ENCODE peak calls at places on chromosome 10, in ten cellular contexts. L is neuronal stem cell; G is heart left ventricle; W is IMR-90; T is NCI-H69; F is lower lobe of right lung; A is substantia nigra; N is esophagus squamous epithelium; M is fibroblast of mammary gland; O is activated CD8-positive, alpha-beta memory T cell treated with anti-CD3 and anti-CD28 coated beads for 48 hours. S is an unnamed sample.

GRCh38 chr10:29239569-29240472 is 49.0 kb upstream of the LYZL1 start:
- DNase-seq in T (peak), G (peak), L (no peak), O (no peak), F (no peak), M (peak), N (no peak), W (no peak), A (no peak), S (no peak)

GRCh38 chr10:85602713-85603112 is 763.9 kb downstream of the GRID1 start:
- DNase-seq in O (no peak), T (no peak), L (no peak), M (no peak), A (no peak), N (no peak), F (no peak), G (no peak), W (no peak), S (no peak)

GRCh38 chr10:132228616-132229015 is 41.9 kb downstream of the DPYSL4 start:
- DNase-seq in F (no peak), W (no peak), N (no peak), T (no peak), A (no peak), O (no peak), L (no peak), G (no peak), M (no peak), S (no peak)

GRCh38 chr10:21527634-21528451 is 2.4 kb upstream of the SKIDA1 start:
- DNase-seq in F (no peak), G (no peak), L (no peak), N (no peak), T (peak), A (no peak), M (peak), W (peak), O (no peak), S (no peak)

GRCh38 chr10:484441-484924 is 205.0 kb downstream of the DIP2C start:
- DNase-seq in N (no peak), M (no peak), A (no peak), G (no peak), T (peak), F (no peak), W (peak), O (no peak), L (no peak), S (no peak)

GRCh38 chr10:96577037-96577436 is 9.8 kb downstream of the TM9SF3 start:
- DNase-seq in G (no peak), N (no peak), T (no peak), F (no peak), M (no peak), O (no peak), A (no peak), L (no peak), W (no peak), S (no peak)

GRCh38 chr10:126663328-126663727 is 7.2 kb downstream of the C10orf90 start:
- DNase-seq in M (peak), G (peak), W (no peak), O (no peak), A (peak), T (no peak), N (no peak), L (no peak), F (no peak), S (no peak)

GRCh38 chr10:121411006-121411405 is 187.2 kb downstream of the FGFR2 start:
- DNase-seq in O (no peak), A (no peak), T (no peak), G (no peak), M (no peak), L (no peak), W (no peak), F (no peak), N (no peak), S (no peak)

GRCh38 chr10:120012133-120012405 is 119.5 kb downstream of the SEC23IP start:
- DNase-seq in O (no peak), N (no peak), M (no peak), W (no peak), L (no peak), F (no peak), T (peak), A (peak), G (no peak), S (peak)

GRCh38 chr10:91097313-91097712 is 123.2 kb upstream of the PCGF5 start:
- DNase-seq in M (no peak), L (no peak), T (no peak), W (no peak), N (no peak), O (no peak), G (no peak), F (no peak), A (no peak), S (no peak)

GRCh38 chr10:49484501-49485230 is 54.3 kb downstream of the ERCC6 start:
- DNase-seq in F (no peak), L (no peak), M (peak), G (no peak), O (no peak), N (no peak), A (no peak), W (peak), T (no peak), S (no peak)

GRCh38 chr10:86368046-86368445 is 1.5 kb upstream of the GRID1 start:
- DNase-seq in G (no peak), N (no peak), M (no peak), L (no peak), A (no peak), O (no peak), F (peak), W (no peak), T (no peak), S (no peak)

GRCh38 chr10:80204193-80204714 is 1.1 kb downstream of the ANXA11 start:
- DNase-seq in T (no peak), M (no peak), F (peak), A (no peak), O (no peak), L (no peak), W (no peak), N (no peak), G (peak), S (no peak)

GRCh38 chr10:69831231-69831855 is 29.6 kb downstream of the COL13A1 start:
- DNase-seq in A (no peak), W (peak), L (no peak), O (no peak), F (no peak), T (no peak), M (no peak), N (no peak), G (no peak), S (no peak)

GRCh38 chr10:62492012-62492869 is 118.1 kb downstream of the ZNF365 start:
- DNase-seq in T (peak), O (no peak), A (no peak), F (no peak), G (no peak), L (peak), N (no peak), W (peak), M (peak), S (no peak)

GRCh38 chr10:46223064-46223480 is 63.7 kb upstream of the ANTXRL start:
- DNase-seq in T (peak), W (no peak), N (no peak), L (no peak), M (no peak), G (no peak), O (no peak), A (no peak), F (no peak), S (no peak)

GRCh38 chr10:68861253-68861652 is 33.9 kb downstream of the STOX1 start:
- DNase-seq in M (no peak), A (no peak), N (no peak), T (peak), G (no peak), W (no peak), F (no peak), L (no peak), O (no peak), S (no peak)

GRCh38 chr10:127833804-127834203 is 58.9 kb downstream of the CLRN3 start:
- DNase-seq in F (no peak), G (no peak), O (no peak), A (no peak), T (no peak), N (no peak), W (no peak), M (no peak), L (no peak), S (no peak)

GRCh38 chr10:123287594-123288247 is 133.5 kb downstream of the BUB3 start:
- DNase-seq in T (no peak), M (peak), A (no peak), O (no peak), F (no peak), W (peak), L (no peak), G (no peak), N (no peak), S (no peak)

GRCh38 chr10:48896756-48897437 is 42.7 kb downstream of the LRRC18 start:
- DNase-seq in T (peak), A (no peak), N (no peak), L (no peak), W (no peak), O (no peak), M (no peak), F (no peak), G (no peak), S (no peak)

GRCh38 chr10:33772370-33773331 is 438.2 kb upstream of the NRP1 start:
- DNase-seq in W (no peak), M (peak), L (peak), G (peak), T (peak), N (no peak), A (no peak), O (no peak), F (no peak), S (no peak)

GRCh38 chr10:104766341-104766740 is 125.3 kb downstream of the SORCS3 start:
- DNase-seq in G (no peak), W (no peak), T (no peak), A (no peak), M (peak), O (no peak), L (no peak), N (no peak), F (no peak), S (no peak)

GRCh38 chr10:49837685-49838084 is 75.6 kb upstream of the OGDHL start:
- DNase-seq in F (no peak), N (no peak), O (no peak), G (no peak), A (no peak), W (no peak), M (no peak), L (no peak), T (no peak), S (no peak)

GRCh38 chr10:131574707-131575430 is 263.3 kb upstream of the TCERG1L start:
- DNase-seq in O (no peak), A (no peak), G (no peak), L (no peak), M (no peak), W (no peak), F (no peak), T (no peak), N (no peak), S (no peak)

GRCh38 chr10:102368072-102368471 is 27.4 kb upstream of the NFKB2 start:
- DNase-seq in G (no peak), L (no peak), F (no peak), W (no peak), O (no peak), N (no peak), M (no peak), A (no peak), T (no peak), S (no peak)

GRCh38 chr10:119654540-119654939 is 3.4 kb downstream of the BAG3 start:
- DNase-seq in L (no peak), F (peak), T (peak), O (no peak), G (peak), A (peak), N (no peak), W (no peak), M (no peak), S (no peak)

GRCh38 chr10:69814251-69814650 is 12.5 kb downstream of the COL13A1 start:
- DNase-seq in T (no peak), L (no peak), F (no peak), G (no peak), M (no peak), A (no peak), N (no peak), O (no peak), W (no peak), S (no peak)

GRCh38 chr10:84012831-84013458 is 126.4 kb upstream of the GHITM start:
- DNase-seq in M (no peak), G (no peak), A (no peak), O (no peak), W (no peak), T (no peak), L (no peak), F (no peak), N (no peak), S (no peak)

GRCh38 chr10:95221124-95221523 is 27.1 kb downstream of the ACSM6 start:
- DNase-seq in M (no peak), L (no peak), A (no peak), N (no peak), T (no peak), F (no peak), G (no peak), O (no peak), W (peak), S (no peak)

GRCh38 chr10:59499460-59499859 is 137.1 kb upstream of the FAM13C start:
- DNase-seq in O (no peak), N (no peak), W (no peak), G (no peak), A (no peak), F (no peak), M (no peak), T (peak), L (no peak), S (no peak)

GRCh38 chr10:8430321-8430720 is 375.8 kb downstream of the GATA3 start:
- DNase-seq in W (no peak), N (no peak), A (no peak), O (no peak), L (no peak), T (no peak), G (no peak), F (no peak), M (no peak), S (no peak)

GRCh38 chr10:129483427-129484010 is 16.5 kb downstream of the MGMT start:
- DNase-seq in N (no peak), M (peak), O (no peak), L (no peak), F (no peak), W (no peak), A (no peak), G (no peak), T (no peak), S (no peak)

S was measured in cerebellar nuclear complex.